ENCODE peak calls at places on chromosome 21, in four cellular contexts. A is H9, M is upper lobe of right lung, N is NCI-H69. C is an unnamed sample.

GRCh38 chr21:33783173-33783572 is 132.4 kb downstream of the ATP5PO start:
- DNase-seq in A (no peak), M (no peak), N (no peak), C (no peak)

GRCh38 chr21:44329971-44330681 is 9.1 kb downstream of the CFAP410 start:
- DNase-seq in A (no peak), M (no peak), N (no peak), C (no peak)

GRCh38 chr21:33993286-33994231 is 78.0 kb upstream of the ATP5PO start:
- DNase-seq in A (no peak), M (no peak), N (peak), C (no peak)

GRCh38 chr21:44758141-44758561 is 43.5 kb downstream of the UBE2G2 start:
- DNase-seq in A (peak), M (peak), N (no peak), C (peak)

GRCh38 chr21:26388731-26389231 is 184.3 kb downstream of the CYYR1 start:
- DNase-seq in A (no peak), M (no peak), N (peak), C (no peak)

GRCh38 chr21:17550671-17551308 is 37.9 kb downstream of the CXADR start:
- DNase-seq in A (no peak), M (no peak), N (no peak), C (no peak)

GRCh38 chr21:34892196-34892595 is 156.9 kb downstream of the RUNX1 start:
- DNase-seq in A (no peak), M (no peak), N (no peak), C (no peak)

GRCh38 chr21:42423197-42423675 is 19.5 kb downstream of the UBASH3A start:
- DNase-seq in A (no peak), M (no peak), N (no peak), C (no peak)

C was measured in WTC11.